ENCODE peak calls at places on chromosomes 16 and 17, in five cellular contexts. One of them, this sample, is unnamed.

GRCh38 chr16:88591577-88592021 is 21.4 kb downstream of the ZC3H18 start:
- DNase-seq in neuronal stem cell: no peak
- DNase-seq in H1: no peak
- DNase-seq in mesenchymal stem cell: no peak
- DNase-seq in trophoblast cell: peak; percentile 47
- DNase-seq in this sample: no peak

GRCh38 chr17:81002409-81003361 is 11.0 kb downstream of the CHMP6 start:
- DNase-seq in neuronal stem cell: no peak
- DNase-seq in H1: no peak
- DNase-seq in mesenchymal stem cell: peak; percentile 40
- DNase-seq in trophoblast cell: no peak
- DNase-seq in this sample: no peak

GRCh38 chr16:56610017-56610608 is 1.7 kb downstream of the MT2A start:
- DNase-seq in neuronal stem cell: no peak
- DNase-seq in H1: no peak
- DNase-seq in mesenchymal stem cell: peak; percentile 96
- DNase-seq in trophoblast cell: peak; percentile 45
- DNase-seq in this sample: no peak

GRCh38 chr16:67783353-67783725 is 23.0 kb downstream of the RANBP10 start:
- DNase-seq in neuronal stem cell: no peak
- DNase-seq in H1: no peak
- DNase-seq in mesenchymal stem cell: no peak
- DNase-seq in trophoblast cell: no peak
- DNase-seq in this sample: no peak

GRCh38 chr17:78998311-78999055 is 11.1 kb downstream of the CANT1 start:
- DNase-seq in neuronal stem cell: no peak
- DNase-seq in H1: no peak
- DNase-seq in mesenchymal stem cell: no peak
- DNase-seq in trophoblast cell: no peak
- DNase-seq in this sample: no peak

GRCh38 chr17:74325743-74326379 is at the start of gene KIF19:
- DNase-seq in neuronal stem cell: peak; percentile 52
- DNase-seq in H1: peak; percentile 80
- DNase-seq in mesenchymal stem cell: no peak
- DNase-seq in trophoblast cell: no peak
- DNase-seq in this sample: peak; percentile 83

GRCh38 chr16:9061358-9061813 is 30.1 kb upstream of the HAPSTR1 start:
- DNase-seq in neuronal stem cell: no peak
- DNase-seq in H1: no peak
- DNase-seq in mesenchymal stem cell: peak; percentile 92
- DNase-seq in trophoblast cell: no peak
- DNase-seq in this sample: no peak

GRCh38 chr17:78114831-78115723 is 13.5 kb downstream of the TMC6 start:
- DNase-seq in neuronal stem cell: no peak
- DNase-seq in H1: no peak
- DNase-seq in mesenchymal stem cell: no peak
- DNase-seq in trophoblast cell: no peak
- DNase-seq in this sample: no peak

GRCh38 chr17:2239882-2240430 is 63.6 kb downstream of the SMG6 start:
- DNase-seq in neuronal stem cell: no peak
- DNase-seq in H1: no peak
- DNase-seq in mesenchymal stem cell: peak; percentile 89
- DNase-seq in trophoblast cell: peak; percentile 63
- DNase-seq in this sample: no peak

GRCh38 chr16:83701494-83701893 is 106.3 kb upstream of the HSBP1 start:
- DNase-seq in neuronal stem cell: peak; percentile 70
- DNase-seq in H1: peak; percentile 92
- DNase-seq in mesenchymal stem cell: peak; percentile 47
- DNase-seq in trophoblast cell: peak; percentile 21
- DNase-seq in this sample: peak; percentile 78

GRCh38 chr16:49189286-49189685 is 92.4 kb downstream of the CBLN1 start:
- DNase-seq in neuronal stem cell: no peak
- DNase-seq in H1: peak; percentile 4
- DNase-seq in mesenchymal stem cell: no peak
- DNase-seq in trophoblast cell: no peak
- DNase-seq in this sample: no peak

GRCh38 chr16:3542601-3543373 is 34.4 kb downstream of the NLRC3 start:
- DNase-seq in neuronal stem cell: no peak
- DNase-seq in H1: no peak
- DNase-seq in mesenchymal stem cell: no peak
- DNase-seq in trophoblast cell: no peak
- DNase-seq in this sample: no peak

GRCh38 chr16:67304006-67304405 is 22.5 kb downstream of the KCTD19 start:
- DNase-seq in neuronal stem cell: no peak
- DNase-seq in H1: no peak
- DNase-seq in mesenchymal stem cell: no peak
- DNase-seq in trophoblast cell: peak; percentile 40
- DNase-seq in this sample: no peak

GRCh38 chr17:4786516-4786915 is 352 bp upstream of the VMO1 start:
- DNase-seq in neuronal stem cell: no peak
- DNase-seq in H1: no peak
- DNase-seq in mesenchymal stem cell: no peak
- DNase-seq in trophoblast cell: no peak
- DNase-seq in this sample: no peak

GRCh38 chr17:19631905-19632304 is 16.6 kb upstream of the ALDH3A2 start:
- DNase-seq in neuronal stem cell: no peak
- DNase-seq in H1: no peak
- DNase-seq in mesenchymal stem cell: no peak
- DNase-seq in trophoblast cell: no peak
- DNase-seq in this sample: no peak

GRCh38 chr17:81518785-81519283 is 6.2 kb upstream of the ACTG1 start:
- DNase-seq in neuronal stem cell: no peak
- DNase-seq in H1: no peak
- DNase-seq in mesenchymal stem cell: no peak
- DNase-seq in trophoblast cell: peak; percentile 37
- DNase-seq in this sample: no peak

GRCh38 chr16:50680907-50681885 is at the start of gene SNX20:
- DNase-seq in neuronal stem cell: no peak
- DNase-seq in H1: no peak
- DNase-seq in mesenchymal stem cell: no peak
- DNase-seq in trophoblast cell: no peak
- DNase-seq in this sample: no peak

GRCh38 chr17:79648181-79648831 is 37.5 kb upstream of the RBFOX3 start:
- DNase-seq in neuronal stem cell: no peak
- DNase-seq in H1: peak; percentile 39
- DNase-seq in mesenchymal stem cell: no peak
- DNase-seq in trophoblast cell: no peak
- DNase-seq in this sample: peak; percentile 29

DNA sequence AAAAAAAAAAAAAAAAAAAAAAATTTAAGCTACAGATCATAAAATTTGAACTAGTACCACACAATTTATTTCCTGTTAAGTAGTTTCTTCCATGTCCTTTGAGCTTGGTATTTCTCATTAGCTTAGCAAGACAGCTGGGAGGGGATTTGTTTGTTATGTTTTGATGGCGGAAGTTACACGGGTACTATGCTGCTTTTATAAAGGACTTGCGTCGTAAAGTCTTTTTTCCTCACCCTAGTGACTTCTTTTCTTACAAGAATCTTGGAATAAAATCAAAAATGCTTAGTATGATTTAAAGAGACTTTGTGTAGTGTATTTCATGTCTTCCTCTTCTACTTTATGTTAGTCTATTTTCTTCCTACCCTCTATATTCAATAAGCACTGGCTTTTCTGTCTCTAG is 89.1 kb downstream of the NLK start:
- DNase-seq in neuronal stem cell: no peak
- DNase-seq in H1: no peak
- DNase-seq in mesenchymal stem cell: no peak
- DNase-seq in trophoblast cell: no peak
- DNase-seq in this sample: no peak
- H2BK5ac ChIP-seq in neuronal stem cell: no peak overlapping the region
- H2BK5ac ChIP-seq in H1: no peak overlapping the region
- H2BK5ac ChIP-seq in mesenchymal stem cell: no peak overlapping the region
- H2BK5ac ChIP-seq in trophoblast cell: no peak overlapping the region
- H2BK5ac ChIP-seq in this sample: no peak overlapping the region

DNA sequence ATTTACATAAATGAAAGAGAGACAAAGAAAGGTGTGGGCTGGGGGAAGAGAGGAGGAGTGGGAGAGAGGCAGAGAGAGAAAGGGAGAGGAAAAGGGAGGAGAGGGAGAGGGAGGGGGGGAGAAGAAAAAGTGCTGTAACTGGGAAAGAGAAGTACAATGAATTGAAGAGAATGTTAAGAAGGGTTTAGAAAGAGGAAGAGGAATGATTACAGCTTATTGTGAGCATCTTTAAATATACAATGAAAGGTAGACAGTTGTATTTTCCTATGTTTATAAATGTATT is 229.1 kb upstream of the PMFBP1 start:
- DNase-seq in neuronal stem cell: no peak
- DNase-seq in H1: no peak
- DNase-seq in mesenchymal stem cell: no peak
- DNase-seq in trophoblast cell: no peak
- DNase-seq in this sample: no peak
- H2BK12ac ChIP-seq in neuronal stem cell: no peak overlapping the region
- H2BK12ac ChIP-seq in H1: no peak overlapping the region
- H2BK12ac ChIP-seq in mesenchymal stem cell: no peak overlapping the region
- H2BK12ac ChIP-seq in trophoblast cell: no peak overlapping the region
- H2BK12ac ChIP-seq in this sample: no peak overlapping the region

DNA sequence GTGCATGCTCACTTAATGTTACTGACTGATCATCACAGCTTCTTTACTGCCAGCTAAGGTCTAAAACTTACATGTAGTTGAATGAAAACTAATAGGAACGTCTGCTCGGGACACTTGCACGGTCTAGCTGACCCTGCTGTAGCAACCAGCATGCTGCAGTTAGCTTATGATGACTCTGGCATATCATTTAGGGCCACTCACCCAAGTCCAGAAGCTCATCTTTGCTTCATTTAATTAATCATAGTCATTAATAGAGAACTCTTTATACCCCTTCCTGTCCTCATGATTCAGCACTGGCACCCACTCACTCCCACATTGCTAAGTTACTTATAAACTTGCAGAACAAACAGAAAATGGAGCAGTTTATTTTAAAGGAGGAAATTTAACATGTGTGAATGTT is 136.3 kb downstream of the NLK start:
- DNase-seq in neuronal stem cell: no peak
- DNase-seq in H1: no peak
- DNase-seq in mesenchymal stem cell: no peak
- DNase-seq in trophoblast cell: no peak
- DNase-seq in this sample: no peak
- H3K18ac ChIP-seq in neuronal stem cell: no peak overlapping the region
- H3K18ac ChIP-seq in H1: no peak overlapping the region
- H3K18ac ChIP-seq in mesenchymal stem cell: no peak overlapping the region
- H3K18ac ChIP-seq in trophoblast cell: no peak overlapping the region
- H3K18ac ChIP-seq in this sample: no peak overlapping the region

GRCh38 chr17:56785396-56785795 is 48.3 kb downstream of the C17orf67 start:
- DNase-seq in neuronal stem cell: no peak
- DNase-seq in H1: no peak
- DNase-seq in mesenchymal stem cell: no peak
- DNase-seq in trophoblast cell: no peak
- DNase-seq in this sample: no peak

GRCh38 chr17:56786989-56787482 is 46.7 kb downstream of the C17orf67 start:
- DNase-seq in neuronal stem cell: no peak
- DNase-seq in H1: no peak
- DNase-seq in mesenchymal stem cell: peak; percentile 98
- DNase-seq in trophoblast cell: peak; percentile 80
- DNase-seq in this sample: no peak

GRCh38 chr17:56781944-56782737 is 51.6 kb downstream of the C17orf67 start:
- DNase-seq in neuronal stem cell: no peak
- DNase-seq in H1: no peak
- DNase-seq in mesenchymal stem cell: no peak
- DNase-seq in trophoblast cell: no peak
- DNase-seq in this sample: no peak

GRCh38 chr17:56785997-56786680 is 47.6 kb downstream of the C17orf67 start:
- DNase-seq in neuronal stem cell: no peak
- DNase-seq in H1: no peak
- DNase-seq in mesenchymal stem cell: no peak
- DNase-seq in trophoblast cell: no peak
- DNase-seq in this sample: no peak
- H2BK5ac ChIP-seq in neuronal stem cell: no peak overlapping the region
- H2BK5ac ChIP-seq in H1: no peak overlapping the region
- H2BK5ac ChIP-seq in mesenchymal stem cell: peak overlapping the region; percentile 71
- H2BK5ac ChIP-seq in trophoblast cell: no peak overlapping the region
- H2BK5ac ChIP-seq in this sample: no peak overlapping the region

GRCh38 chr16:85843471-85844168 is 44.1 kb downstream of the COX4I1 start:
- DNase-seq in neuronal stem cell: no peak
- DNase-seq in H1: no peak
- DNase-seq in mesenchymal stem cell: no peak
- DNase-seq in trophoblast cell: no peak
- DNase-seq in this sample: no peak
- H2BK12ac ChIP-seq in neuronal stem cell: no peak overlapping the region
- H2BK12ac ChIP-seq in H1: no peak overlapping the region
- H2BK12ac ChIP-seq in mesenchymal stem cell: no peak overlapping the region
- H2BK12ac ChIP-seq in trophoblast cell: no peak overlapping the region
- H2BK12ac ChIP-seq in this sample: no peak overlapping the region

GRCh38 chr17:16406742-16407674 is 8.4 kb upstream of the TRPV2 start:
- DNase-seq in neuronal stem cell: peak; percentile 61
- DNase-seq in H1: peak; percentile 88
- DNase-seq in mesenchymal stem cell: peak; percentile 37
- DNase-seq in trophoblast cell: no peak
- DNase-seq in this sample: peak; percentile 96
- H3K18ac ChIP-seq in neuronal stem cell: peak overlapping the region; percentile 100
- H3K18ac ChIP-seq in H1: peak overlapping the region; percentile 83
- H3K18ac ChIP-seq in mesenchymal stem cell: peak overlapping the region; percentile 89
- H3K18ac ChIP-seq in trophoblast cell: peak overlapping the region; percentile 91
- H3K18ac ChIP-seq in this sample: peak overlapping the region; percentile 16

GRCh38 chr16:2253293-2253692 is 1.9 kb upstream of the ECI1 start:
- DNase-seq in neuronal stem cell: no peak
- DNase-seq in H1: no peak
- DNase-seq in mesenchymal stem cell: no peak
- DNase-seq in trophoblast cell: no peak
- DNase-seq in this sample: peak; percentile 26

GRCh38 chr16:2246301-2246885 is 5.0 kb downstream of the ECI1 start:
- DNase-seq in neuronal stem cell: no peak
- DNase-seq in H1: no peak
- DNase-seq in mesenchymal stem cell: no peak
- DNase-seq in trophoblast cell: no peak
- DNase-seq in this sample: no peak

GRCh38 chr16:2250652-2251280 is 621 bp downstream of the ECI1 start:
- DNase-seq in neuronal stem cell: peak; percentile 24
- DNase-seq in H1: no peak
- DNase-seq in mesenchymal stem cell: peak; percentile 34
- DNase-seq in trophoblast cell: peak; percentile 73
- DNase-seq in this sample: no peak

GRCh38 chr16:2252806-2253148 is 1.4 kb upstream of the ECI1 start:
- DNase-seq in neuronal stem cell: no peak
- DNase-seq in H1: no peak
- DNase-seq in mesenchymal stem cell: no peak
- DNase-seq in trophoblast cell: no peak
- DNase-seq in this sample: no peak

DNA sequence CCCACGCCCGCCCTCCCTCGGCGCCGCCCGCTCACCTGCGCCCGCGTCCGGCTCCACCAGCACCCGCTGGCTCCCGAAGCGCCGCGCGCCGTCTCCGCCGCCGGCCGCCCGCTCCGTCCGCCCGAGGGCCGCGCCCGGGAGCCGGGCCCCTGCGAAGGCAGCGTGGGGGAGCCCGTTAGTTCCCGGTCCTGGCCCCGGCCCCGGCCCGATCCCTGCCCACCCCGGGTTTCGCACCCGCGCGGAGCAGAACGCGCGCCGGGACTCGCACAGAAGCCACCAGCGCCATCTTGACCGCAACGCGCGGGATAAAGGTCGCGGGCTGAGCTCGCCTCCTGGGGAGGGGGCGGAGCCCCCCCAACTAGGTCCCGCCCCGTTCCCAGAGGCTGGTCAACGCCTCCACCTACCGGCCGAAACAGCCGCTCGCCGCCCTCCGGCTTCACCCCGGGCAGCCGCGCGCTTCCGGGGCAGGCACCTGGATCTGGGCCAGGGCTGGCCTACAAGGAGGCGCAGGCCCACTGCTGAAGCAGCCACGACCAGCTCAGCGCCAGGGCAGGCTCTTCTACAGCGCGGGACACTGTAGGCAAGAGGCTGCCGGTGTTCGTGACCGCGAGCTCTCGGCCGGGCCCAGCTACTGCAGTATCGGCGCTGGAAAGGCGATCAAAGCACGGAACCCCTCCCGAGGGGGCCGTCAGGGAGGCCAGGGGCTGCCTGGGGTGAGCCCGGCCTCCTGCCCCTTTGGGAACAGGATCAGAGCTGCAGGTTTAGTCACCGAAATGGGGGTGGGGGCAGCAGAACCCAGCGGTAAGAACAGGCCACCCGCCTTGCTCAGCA is at the start of gene ECI1:
- DNase-seq in neuronal stem cell: peak; percentile 87
- DNase-seq in H1: peak; percentile 96
- DNase-seq in mesenchymal stem cell: peak; percentile 95
- DNase-seq in trophoblast cell: peak; percentile 96
- DNase-seq in this sample: peak; percentile 95
- H2BK5ac ChIP-seq in neuronal stem cell: peak within 1 kb of the TSS; percentile 95
- H2BK5ac ChIP-seq in H1: peak within 1 kb of the TSS; percentile 90
- H2BK5ac ChIP-seq in mesenchymal stem cell: no peak within 1 kb of the TSS
- H2BK5ac ChIP-seq in trophoblast cell: peak within 1 kb of the TSS; percentile 76
- H2BK5ac ChIP-seq in this sample: no peak within 1 kb of the TSS

This sample was measured in H9.